ENCODE peak calls at places on chromosome 3, in four cellular contexts. F is GM06990, G is BE2C, R is HTR-8/SVneo. T is an unnamed sample.

GRCh38 chr3:51860703-51861665 is at the start of gene IQCF2:
- DNase-seq in G (no peak), R (no peak), F (peak; percentile 25), T (no peak)

GRCh38 chr3:32321095-32321835 is 70.4 kb upstream of the CMTM7 start:
- DNase-seq in G (no peak), R (no peak), F (no peak), T (no peak)

GRCh38 chr3:151085889-151086483 is 522 bp downstream of the MED12L start:
- DNase-seq in G (peak; percentile 72), R (peak; percentile 34), F (peak; percentile 20), T (peak; percentile 12)

GRCh38 chr3:52395503-52395865 is 49.4 kb downstream of the SEMA3G start:
- DNase-seq in R (no peak), F (no peak), G (no peak), T (no peak)

GRCh38 chr3:58609990-58610389 is 32.8 kb upstream of the FAM107A start:
- DNase-seq in F (no peak), R (no peak), G (no peak), T (peak; percentile 26)

GRCh38 chr3:186854954-186855353 is 12.4 kb downstream of the ADIPOQ start:
- DNase-seq in R (no peak), G (no peak), F (no peak), T (no peak)

GRCh38 chr3:51735039-51735438 is 28.2 kb downstream of the GRM2 start:
- DNase-seq in R (no peak), G (no peak), F (no peak), T (no peak)

GRCh38 chr3:43956945-43957344 is 266.2 kb downstream of the ABHD5 start:
- DNase-seq in F (no peak), R (no peak), G (no peak), T (no peak)

GRCh38 chr3:156586905-156587766 is 32.2 kb upstream of the SSR3 start:
- DNase-seq in R (no peak), F (no peak), G (no peak), T (no peak)

GRCh38 chr3:17232442-17232841 is 347.7 kb downstream of the PLCL2 start:
- DNase-seq in R (no peak), G (no peak), F (no peak), T (no peak)

GRCh38 chr3:29420106-29420505 is 139.2 kb downstream of the RBMS3 start:
- DNase-seq in R (peak; percentile 44), F (no peak), G (no peak), T (no peak)

GRCh38 chr3:9402410-9403228 is 5.2 kb downstream of the SETD5 start:
- DNase-seq in F (no peak), G (peak; percentile 63), R (no peak), T (no peak)

GRCh38 chr3:32913790-32914446 is 37.5 kb upstream of the CCR4 start:
- DNase-seq in F (no peak), R (no peak), G (no peak), T (no peak)

GRCh38 chr3:188534633-188535032 is 380.7 kb downstream of the LPP start:
- DNase-seq in R (no peak), F (no peak), G (no peak), T (no peak)

GRCh38 chr3:161700998-161701397 is 204.4 kb downstream of the OTOL1 start:
- DNase-seq in F (peak; percentile 6), R (no peak), G (no peak), T (no peak)

GRCh38 chr3:98761656-98762229 is 1.4 kb upstream of the ST3GAL6 start:
- DNase-seq in F (peak; percentile 39), G (no peak), R (no peak), T (no peak)

GRCh38 chr3:198028718-198029117 is 68.7 kb downstream of the LMLN start:
- DNase-seq in G (no peak), R (peak; percentile 24), F (no peak), T (no peak)

GRCh38 chr3:70824785-70825184 is 512.3 kb upstream of the MDFIC2 start:
- DNase-seq in F (no peak), R (peak; percentile 71), G (no peak), T (no peak)

GRCh38 chr3:177979684-177980083 is 556.6 kb upstream of the KCNMB2 start:
- DNase-seq in F (no peak), R (peak; percentile 10), G (no peak), T (no peak)

GRCh38 chr3:142645236-142645793 is 49.1 kb downstream of the PLS1 start:
- DNase-seq in G (no peak), F (no peak), R (peak; percentile 56), T (no peak)

GRCh38 chr3:82281205-82281604 is 519.8 kb upstream of the GBE1 start:
- DNase-seq in R (peak; percentile 4), G (no peak), F (no peak), T (no peak)

GRCh38 chr3:82633319-82633718 is 871.9 kb upstream of the GBE1 start:
- DNase-seq in G (no peak), F (no peak), R (no peak), T (no peak)

GRCh38 chr3:143567823-143568222 is 280.4 kb downstream of the SLC9A9 start:
- DNase-seq in G (no peak), F (no peak), R (no peak), T (no peak)

GRCh38 chr3:95343228-95343627 is 1280.4 kb downstream of the NSUN3 start:
- DNase-seq in R (no peak), F (no peak), G (no peak), T (no peak)

GRCh38 chr3:66442254-66443249 is 58.3 kb downstream of the LRIG1 start:
- DNase-seq in R (peak; percentile 75), F (no peak), G (peak; percentile 61), T (no peak)

GRCh38 chr3:112128843-112129727 is 4.0 kb downstream of the GCSAM start:
- DNase-seq in G (no peak), F (peak; percentile 84), R (peak; percentile 44), T (no peak)

GRCh38 chr3:126850370-126851085 is 132.4 kb upstream of the PLXNA1 start:
- DNase-seq in G (no peak), R (peak; percentile 70), F (no peak), T (no peak)

GRCh38 chr3:196867507-196868296 is at the start of gene SENP5:
- DNase-seq in F (peak; percentile 92), G (peak; percentile 94), R (peak; percentile 92), T (peak; percentile 88)

GRCh38 chr3:130341388-130341787 is 4.1 kb upstream of the COL6A5 start:
- DNase-seq in F (peak; percentile 5), R (no peak), G (no peak), T (no peak)

GRCh38 chr3:189365609-189366564 is 194.1 kb downstream of the TPRG1 start:
- DNase-seq in G (no peak), F (no peak), R (no peak), T (no peak)

GRCh38 chr3:154844863-154845262 is 235.3 kb upstream of the MME start:
- DNase-seq in R (no peak), G (no peak), F (no peak), T (no peak)

GRCh38 chr3:31980530-31981205 is 394 bp downstream of the OSBPL10 start:
- DNase-seq in G (peak; percentile 4), F (peak; percentile 70), R (peak; percentile 22), T (no peak)

GRCh38 chr3:171849632-171850323 is 6.6 kb downstream of the TMEM212 start:
- DNase-seq in G (no peak), R (no peak), F (no peak), T (no peak)

GRCh38 chr3:48404440-48405342 is 25.2 kb downstream of the PLXNB1 start:
- DNase-seq in G (no peak), F (no peak), R (no peak), T (no peak)

GRCh38 chr3:28699283-28699682 is 350.7 kb upstream of the AZI2 start:
- DNase-seq in G (no peak), R (no peak), F (no peak), T (no peak)

GRCh38 chr3:145070795-145071194 is 1090.2 kb downstream of the PLOD2 start:
- DNase-seq in F (no peak), G (no peak), R (no peak), T (no peak)

T was measured in GM18507.